ENCODE peak calls at places on chromosome 18, in seven cellular contexts. S, G, V, Q, M, T and Z are unnamed samples.

GRCh38 chr18:42114310-42114943 is 159.4 kb downstream of the PIK3C3 start:
- DNase-seq in T (peak; percentile 6), G (peak; percentile 89), V (peak; percentile 87), Q (peak; percentile 78), S (peak; percentile 24), M (no peak), Z (peak; percentile 32)

GRCh38 chr18:7417742-7418141 is 149.4 kb upstream of the PTPRM start:
- DNase-seq in S (no peak), M (no peak), G (peak; percentile 24), T (peak; percentile 34), V (no peak), Q (no peak), Z (no peak)

GRCh38 chr18:58251416-58251815 is 207.4 kb downstream of the NEDD4L start:
- DNase-seq in T (no peak), V (no peak), S (no peak), Q (no peak), M (no peak), G (no peak), Z (no peak)

GRCh38 chr18:54961016-54961423 is 1.8 kb upstream of the CCDC68 start:
- DNase-seq in Q (no peak), V (no peak), M (no peak), T (no peak), S (no peak), G (no peak), Z (no peak)

GRCh38 chr18:58942486-58942885 is 77.8 kb downstream of the ZNF532 start:
- DNase-seq in Q (peak; percentile 18), M (no peak), G (no peak), V (no peak), T (no peak), S (no peak), Z (no peak)

GRCh38 chr18:45664824-45665763 is 49.8 kb downstream of the SLC14A2 start:
- DNase-seq in Q (peak; percentile 65), T (peak; percentile 51), M (no peak), V (peak; percentile 38), S (no peak), G (peak; percentile 84), Z (no peak)

GRCh38 chr18:70422061-70422965 is 133.5 kb downstream of the SOCS6 start:
- DNase-seq in V (no peak), M (no peak), Q (peak; percentile 99), G (peak; percentile 70), S (no peak), T (peak; percentile 67), Z (peak; percentile 90)

GRCh38 chr18:9417081-9417841 is 58.1 kb upstream of the RALBP1 start:
- DNase-seq in M (no peak), Q (peak; percentile 69), V (peak; percentile 65), S (peak; percentile 26), G (peak; percentile 21), T (no peak), Z (peak; percentile 69)

GRCh38 chr18:4077204-4077603 is 377.9 kb downstream of the DLGAP1 start:
- DNase-seq in T (no peak), V (no peak), M (no peak), G (no peak), Q (no peak), S (no peak), Z (no peak)

GRCh38 chr18:61531182-61531581 is 198.0 kb downstream of the CDH20 start:
- DNase-seq in S (no peak), Q (no peak), M (no peak), V (peak; percentile 86), T (no peak), G (no peak), Z (no peak)

GRCh38 chr18:58784601-58785137 is 80.0 kb upstream of the ZNF532 start:
- DNase-seq in T (peak; percentile 50), Q (peak; percentile 25), V (no peak), G (peak; percentile 30), M (no peak), S (no peak), Z (no peak)

GRCh38 chr18:24801011-24801410 is 340.6 kb downstream of the HRH4 start:
- DNase-seq in M (no peak), T (no peak), S (no peak), V (no peak), Q (no peak), G (no peak), Z (no peak)

GRCh38 chr18:76169733-76170132 is 325.3 kb downstream of the ZNF516 start:
- DNase-seq in S (no peak), M (no peak), V (no peak), T (no peak), Q (no peak), G (no peak), Z (no peak)

GRCh38 chr18:79588636-79589481 is 90.7 kb upstream of the CTDP1 start:
- DNase-seq in T (no peak), S (peak; percentile 41), V (no peak), M (peak; percentile 75), G (peak; percentile 67), Q (peak; percentile 3), Z (no peak)

GRCh38 chr18:47204908-47205522 is 28.9 kb upstream of the IER3IP1 start:
- DNase-seq in G (peak; percentile 65), Q (peak; percentile 48), M (no peak), S (no peak), T (peak; percentile 18), V (peak; percentile 45), Z (no peak)

GRCh38 chr18:49617846-49618245 is 56.0 kb downstream of the LIPG start:
- DNase-seq in V (no peak), T (no peak), G (no peak), Q (no peak), S (no peak), M (no peak), Z (no peak)

GRCh38 chr18:58569490-58569911 is 59.4 kb downstream of the ALPK2 start:
- DNase-seq in T (no peak), Q (no peak), M (no peak), G (no peak), V (no peak), S (no peak), Z (no peak)

GRCh38 chr18:64165906-64166305 is 17.0 kb upstream of the LINC00305 start:
- DNase-seq in S (peak; percentile 0), G (no peak), T (no peak), M (no peak), V (no peak), Q (no peak), Z (peak; percentile 1)

GRCh38 chr18:61957801-61958516 is 65.2 kb upstream of the RNF152 start:
- DNase-seq in T (no peak), G (no peak), V (no peak), Q (peak; percentile 78), S (no peak), M (no peak), Z (no peak)

GRCh38 chr18:12639990-12640880 is 17.7 kb downstream of the SPIRE1 start:
- DNase-seq in T (peak; percentile 36), M (no peak), S (no peak), Q (peak; percentile 82), G (peak; percentile 62), V (no peak), Z (peak; percentile 67)

DNA sequence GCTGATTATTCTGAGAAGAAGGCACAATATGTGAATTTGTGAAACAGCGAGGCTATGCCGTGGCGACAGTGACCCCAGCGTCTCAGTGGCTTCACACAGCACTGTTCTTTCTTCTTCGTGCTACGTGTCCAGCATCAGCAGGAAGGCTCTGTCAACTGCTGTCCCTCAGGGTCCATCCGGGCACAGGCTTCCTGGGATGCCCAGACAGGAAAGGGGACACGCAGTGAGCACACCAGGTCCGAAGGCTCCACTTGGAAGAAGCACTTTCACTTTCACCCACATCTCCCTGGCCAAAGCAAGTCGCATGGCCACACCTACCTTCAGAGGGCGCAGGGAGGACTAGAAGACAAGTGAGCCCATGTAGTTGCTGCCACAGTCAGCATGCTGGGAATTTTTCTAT is 47.3 kb downstream of the PTGR3 start:
- DNase-seq in V (no peak), S (no peak), M (no peak), T (peak; percentile 50), Q (peak; percentile 18), G (no peak), Z (no peak)
- H3K4me3 ChIP-seq in V (peak overlapping the region; percentile 63), S (no peak overlapping the region), M (peak overlapping the region; percentile 39), T (peak overlapping the region; percentile 48), Q (no peak overlapping the region), G (no peak overlapping the region), Z (peak overlapping the region; percentile 26)

GRCh38 chr18:60092073-60092472 is 192.3 kb downstream of the PMAIP1 start:
- DNase-seq in S (no peak), T (no peak), Q (no peak), G (no peak), M (no peak), V (no peak), Z (no peak)

GRCh38 chr18:60090170-60090569 is 190.4 kb downstream of the PMAIP1 start:
- DNase-seq in S (no peak), T (no peak), G (peak; percentile 19), V (no peak), M (no peak), Q (no peak), Z (no peak)
- TF ChIP-seq CTCF in S (no peak), T (no peak), G (peak; percentile 20), V (peak; percentile 45), M (no peak), Q (no peak), Z (peak; percentile 46)

GRCh38 chr18:74316257-74317180 is 880 bp downstream of the C18orf63 start:
- DNase-seq in M (no peak), T (peak; percentile 5), Q (no peak), S (peak; percentile 79), G (no peak), V (no peak), Z (peak; percentile 76)
- H3K4me3 ChIP-seq in M (no peak overlapping the region), T (no peak overlapping the region), Q (no peak overlapping the region), S (no peak overlapping the region), G (no peak overlapping the region), V (no peak overlapping the region), Z (no peak overlapping the region)

DNA sequence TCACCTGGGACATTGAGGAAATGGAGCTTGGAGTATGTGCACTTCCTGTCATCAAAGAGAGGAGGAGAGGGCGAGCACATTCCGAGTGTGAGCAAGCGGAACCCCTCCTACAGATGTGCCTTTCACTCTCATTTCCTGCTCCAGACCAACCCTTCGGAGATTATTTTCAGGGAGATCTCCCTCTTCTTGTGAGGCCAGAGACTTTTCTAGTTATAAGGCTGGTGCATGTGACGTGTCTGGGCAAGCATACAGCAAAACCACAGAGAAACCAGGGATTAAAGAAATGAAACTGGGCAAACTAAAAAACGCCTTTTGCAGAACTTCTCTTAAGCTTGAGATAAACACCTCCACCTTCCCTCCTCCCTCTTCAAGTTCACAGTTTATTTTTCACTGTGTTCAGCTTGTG is 409.2 kb upstream of the TCF4 start:
- DNase-seq in S (no peak), V (no peak), M (no peak), T (no peak), Q (no peak), G (no peak), Z (no peak)
- TF ChIP-seq CTCF in S (no peak), V (no peak), M (no peak), T (no peak), Q (no peak), G (no peak), Z (no peak)